ENCODE peak calls at places on chromosomes 5 and 9, in four cellular contexts. One of them, this sample, is unnamed.

GRCh38 chr5:36734422-36734821 is 128.0 kb downstream of the SLC1A3 start:
- DNase-seq in K562: no peak
- DNase-seq in HCT116: no peak
- DNase-seq in HepG2: peak; percentile 12
- DNase-seq in this sample: no peak

GRCh38 chr9:4762889-4763521 is 22.0 kb upstream of the AK3 start:
- DNase-seq in K562: peak; percentile 58
- DNase-seq in HCT116: no peak
- DNase-seq in HepG2: no peak
- DNase-seq in this sample: no peak

GRCh38 chr5:5795074-5795779 is 372.8 kb downstream of the ICE1 start:
- DNase-seq in K562: no peak
- DNase-seq in HCT116: no peak
- DNase-seq in HepG2: no peak
- DNase-seq in this sample: no peak

GRCh38 chr9:95004452-95005275 is 278.2 kb downstream of the AOPEP start:
- DNase-seq in K562: peak; percentile 80
- DNase-seq in HCT116: no peak
- DNase-seq in HepG2: peak; percentile 48
- DNase-seq in this sample: no peak

GRCh38 chr9:94869415-94869838 is 142.9 kb downstream of the AOPEP start:
- DNase-seq in K562: no peak
- DNase-seq in HCT116: no peak
- DNase-seq in HepG2: no peak
- DNase-seq in this sample: no peak

GRCh38 chr9:28444637-28445036 is 871.4 kb upstream of the C9orf72 start:
- DNase-seq in K562: no peak
- DNase-seq in HCT116: no peak
- DNase-seq in HepG2: no peak
- DNase-seq in this sample: no peak

GRCh38 chr5:145856285-145856818 is 16.5 kb downstream of the GRXCR2 start:
- DNase-seq in K562: no peak
- DNase-seq in HCT116: no peak
- DNase-seq in HepG2: peak; percentile 30
- DNase-seq in this sample: no peak

GRCh38 chr9:136093995-136094881 is 851 bp downstream of the NACC2 start:
- DNase-seq in K562: peak; percentile 87
- DNase-seq in HCT116: peak; percentile 32
- DNase-seq in HepG2: peak; percentile 72
- DNase-seq in this sample: no peak

GRCh38 chr5:25516136-25516535 is 871.4 kb upstream of the CDH10 start:
- DNase-seq in K562: no peak
- DNase-seq in HCT116: no peak
- DNase-seq in HepG2: no peak
- DNase-seq in this sample: no peak

GRCh38 chr5:56711191-56711590 is 104.2 kb upstream of the MAP3K1 start:
- DNase-seq in K562: no peak
- DNase-seq in HCT116: no peak
- DNase-seq in HepG2: no peak
- DNase-seq in this sample: no peak
- TF ChIP-seq TCF7L2 in K562: no peak
- TF ChIP-seq TCF7L2 in HCT116: no peak
- TF ChIP-seq TCF7L2 in HepG2: no peak
- TF ChIP-seq TCF7L2 in this sample: no peak

GRCh38 chr9:118570076-118570475 is 799.2 kb downstream of the BRINP1 start:
- DNase-seq in K562: no peak
- DNase-seq in HCT116: no peak
- DNase-seq in HepG2: no peak
- DNase-seq in this sample: no peak
- TF ChIP-seq TCF7L2 in K562: no peak
- TF ChIP-seq TCF7L2 in HCT116: no peak
- TF ChIP-seq TCF7L2 in HepG2: no peak
- TF ChIP-seq TCF7L2 in this sample: no peak

GRCh38 chr5:178525906-178526732 is 64.1 kb downstream of the COL23A1 start:
- DNase-seq in K562: no peak
- DNase-seq in HCT116: no peak
- DNase-seq in HepG2: no peak
- DNase-seq in this sample: no peak
- TF ChIP-seq TCF7L2 in K562: no peak
- TF ChIP-seq TCF7L2 in HCT116: no peak
- TF ChIP-seq TCF7L2 in HepG2: no peak
- TF ChIP-seq TCF7L2 in this sample: no peak

GRCh38 chr5:139675825-139676224 is 27.7 kb downstream of the CXXC5 start:
- DNase-seq in K562: no peak
- DNase-seq in HCT116: no peak
- DNase-seq in HepG2: no peak
- DNase-seq in this sample: no peak

GRCh38 chr5:139677404-139678282 is 29.5 kb downstream of the CXXC5 start:
- DNase-seq in K562: no peak
- DNase-seq in HCT116: no peak
- DNase-seq in HepG2: no peak
- DNase-seq in this sample: no peak

GRCh38 chr5:139676951-139677367 is 28.8 kb downstream of the CXXC5 start:
- DNase-seq in K562: no peak
- DNase-seq in HCT116: no peak
- DNase-seq in HepG2: no peak
- DNase-seq in this sample: no peak

GRCh38 chr5:139675213-139675612 is 27.1 kb downstream of the CXXC5 start:
- DNase-seq in K562: no peak
- DNase-seq in HCT116: no peak
- DNase-seq in HepG2: no peak
- DNase-seq in this sample: no peak

DNA sequence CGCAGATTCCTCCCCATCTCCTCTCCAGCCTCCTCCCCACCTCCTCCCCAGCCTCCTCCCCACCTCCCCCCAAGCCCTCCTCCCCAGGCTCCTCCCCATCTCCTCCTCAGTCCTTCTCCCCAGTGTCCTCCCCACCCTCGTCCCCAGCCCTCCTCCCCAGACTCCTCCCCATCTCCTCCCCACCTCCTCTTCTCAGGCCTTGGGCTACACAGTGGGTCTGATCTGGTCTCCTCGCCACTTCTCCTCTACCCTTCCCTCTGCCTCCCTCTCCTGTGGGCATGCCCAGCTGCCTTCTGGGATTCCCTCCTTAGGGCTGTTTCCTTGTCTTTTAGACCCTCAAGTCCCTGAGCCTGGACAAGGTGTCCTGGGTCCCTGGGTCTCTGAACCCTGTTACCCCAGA is 28.3 kb downstream of the CXXC5 start:
- DNase-seq in K562: peak; percentile 45
- DNase-seq in HCT116: no peak
- DNase-seq in HepG2: no peak
- DNase-seq in this sample: no peak
- TF ChIP-seq TCF7L2 in K562: no peak
- TF ChIP-seq TCF7L2 in HCT116: no peak
- TF ChIP-seq TCF7L2 in HepG2: no peak
- TF ChIP-seq TCF7L2 in this sample: no peak

DNA sequence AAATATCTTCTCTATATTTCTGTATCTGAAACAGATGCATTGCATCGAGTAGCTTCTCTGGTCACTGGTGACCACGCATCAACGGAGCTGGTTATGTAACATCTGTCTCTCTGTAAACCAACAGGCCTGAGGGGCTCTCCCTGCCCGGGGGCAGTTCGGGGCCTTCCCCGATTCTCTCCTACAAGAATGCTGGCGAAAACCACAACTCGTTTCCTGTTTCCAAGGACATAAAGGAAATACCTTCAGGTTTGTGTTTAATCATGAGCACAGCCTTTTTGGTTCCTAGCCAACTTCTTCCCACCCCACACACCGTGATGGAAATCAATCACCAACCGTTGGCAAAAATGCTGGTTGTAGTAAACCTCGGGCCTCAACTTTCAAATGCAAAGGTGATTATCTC is 25.1 kb downstream of the GDNF start:
- DNase-seq in K562: no peak
- DNase-seq in HCT116: no peak
- DNase-seq in HepG2: no peak
- DNase-seq in this sample: no peak
- TF ChIP-seq TCF7L2 in K562: no peak
- TF ChIP-seq TCF7L2 in HCT116: no peak
- TF ChIP-seq TCF7L2 in HepG2: no peak
- TF ChIP-seq TCF7L2 in this sample: no peak

GRCh38 chr5:54207566-54207965 is 102.8 kb downstream of the ARL15 start:
- DNase-seq in K562: no peak
- DNase-seq in HCT116: no peak
- DNase-seq in HepG2: no peak
- DNase-seq in this sample: no peak
- TF ChIP-seq TCF7L2 in K562: no peak
- TF ChIP-seq TCF7L2 in HCT116: no peak
- TF ChIP-seq TCF7L2 in HepG2: no peak
- TF ChIP-seq TCF7L2 in this sample: no peak

DNA sequence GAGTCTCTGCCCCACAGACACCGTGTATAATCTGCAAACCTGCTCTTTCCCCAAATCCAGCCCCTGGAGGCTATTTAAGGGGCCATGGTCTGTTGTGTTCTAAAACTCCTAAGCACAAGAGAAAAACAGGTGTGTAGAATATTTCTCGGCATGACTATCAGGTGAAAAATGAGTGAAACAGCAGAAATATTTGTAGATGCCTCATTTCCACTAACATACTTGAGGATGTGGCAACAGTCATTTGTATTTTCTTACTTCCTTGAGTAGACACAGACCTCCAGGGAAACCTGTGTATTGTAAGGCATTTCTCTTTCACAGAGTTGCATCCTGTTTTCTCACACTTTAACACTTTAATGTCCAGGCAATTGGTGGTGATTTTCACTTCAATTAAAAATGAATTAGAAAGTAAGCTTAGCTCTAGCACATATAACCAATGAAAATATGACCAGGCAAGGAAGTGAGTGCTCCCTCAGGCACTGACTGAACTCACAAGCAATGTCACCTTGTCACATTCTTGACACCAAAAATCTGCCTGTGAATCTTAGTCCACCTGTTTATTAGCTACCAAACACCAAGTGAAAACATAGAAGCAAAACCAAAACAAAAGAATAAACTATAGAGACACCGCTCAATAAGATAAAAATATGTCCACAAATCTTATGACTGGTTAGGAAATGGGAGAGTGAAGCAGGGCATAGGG is 64.4 kb downstream of the DIRAS2 start:
- DNase-seq in K562: no peak
- DNase-seq in HCT116: no peak
- DNase-seq in HepG2: no peak
- DNase-seq in this sample: no peak
- TF ChIP-seq TCF7L2 in K562: no peak
- TF ChIP-seq TCF7L2 in HCT116: no peak
- TF ChIP-seq TCF7L2 in HepG2: no peak
- TF ChIP-seq TCF7L2 in this sample: no peak

GRCh38 chr5:3377831-3378230 is 217.8 kb upstream of the IRX1 start:
- DNase-seq in K562: no peak
- DNase-seq in HCT116: no peak
- DNase-seq in HepG2: no peak
- DNase-seq in this sample: no peak

GRCh38 chr5:3380689-3381088 is 214.9 kb upstream of the IRX1 start:
- DNase-seq in K562: no peak
- DNase-seq in HCT116: no peak
- DNase-seq in HepG2: no peak
- DNase-seq in this sample: no peak

GRCh38 chr5:3376611-3377010 is 219.0 kb upstream of the IRX1 start:
- DNase-seq in K562: no peak
- DNase-seq in HCT116: no peak
- DNase-seq in HepG2: no peak
- DNase-seq in this sample: no peak

GRCh38 chr5:3375586-3376311 is 219.9 kb upstream of the IRX1 start:
- DNase-seq in K562: no peak
- DNase-seq in HCT116: no peak
- DNase-seq in HepG2: no peak
- DNase-seq in this sample: no peak

DNA sequence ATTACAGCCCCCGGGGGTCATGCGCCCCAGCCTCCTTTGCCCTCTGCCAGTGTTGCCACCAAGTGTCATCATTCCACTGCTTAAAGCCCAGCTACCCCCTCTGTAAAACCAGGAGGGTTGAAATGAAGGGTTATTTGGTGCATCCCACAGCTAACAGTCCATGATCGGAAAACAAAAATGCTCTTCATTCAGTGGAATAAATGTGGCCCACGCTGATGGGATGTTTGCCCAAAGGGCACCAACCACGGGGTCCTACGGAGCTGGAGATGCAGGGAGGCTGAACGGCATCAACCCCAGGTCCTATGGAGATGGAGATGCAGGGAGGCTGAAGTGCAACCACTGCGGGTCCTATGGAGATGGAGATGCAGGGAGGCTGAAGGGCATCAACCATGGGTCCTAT is 218.5 kb upstream of the IRX1 start:
- DNase-seq in K562: no peak
- DNase-seq in HCT116: no peak
- DNase-seq in HepG2: no peak
- DNase-seq in this sample: no peak
- TF ChIP-seq TCF7L2 in K562: no peak
- TF ChIP-seq TCF7L2 in HCT116: no peak
- TF ChIP-seq TCF7L2 in HepG2: no peak
- TF ChIP-seq TCF7L2 in this sample: no peak

DNA sequence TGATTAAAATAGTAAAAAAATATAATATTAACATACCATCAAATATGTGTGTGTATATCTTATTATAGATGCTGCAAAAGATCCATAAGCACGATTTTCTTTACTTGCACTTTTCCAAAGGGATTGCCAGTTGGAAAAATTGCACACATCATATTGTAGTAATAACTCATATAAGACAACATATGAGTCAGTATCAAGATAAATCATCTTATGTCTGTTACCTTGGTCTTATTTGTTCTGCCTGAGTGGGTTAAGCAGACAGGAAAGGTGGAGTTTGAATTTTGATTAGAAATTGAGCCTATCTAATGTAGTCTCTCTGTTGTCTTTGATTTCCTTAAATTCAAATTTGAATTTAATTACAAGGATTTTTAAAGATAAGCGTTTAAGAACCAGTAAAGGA is 24.6 kb downstream of the LYSMD3 start:
- DNase-seq in K562: no peak
- DNase-seq in HCT116: no peak
- DNase-seq in HepG2: no peak
- DNase-seq in this sample: no peak
- TF ChIP-seq TCF7L2 in K562: no peak
- TF ChIP-seq TCF7L2 in HCT116: no peak
- TF ChIP-seq TCF7L2 in HepG2: no peak
- TF ChIP-seq TCF7L2 in this sample: no peak

GRCh38 chr9:126489604-126490593 is 123.8 kb upstream of the LMX1B start:
- DNase-seq in K562: no peak
- DNase-seq in HCT116: no peak
- DNase-seq in HepG2: no peak
- DNase-seq in this sample: no peak

GRCh38 chr9:126494264-126494663 is 119.5 kb upstream of the LMX1B start:
- DNase-seq in K562: no peak
- DNase-seq in HCT116: no peak
- DNase-seq in HepG2: no peak
- DNase-seq in this sample: no peak

GRCh38 chr9:126488310-126488709 is 125.4 kb upstream of the LMX1B start:
- DNase-seq in K562: no peak
- DNase-seq in HCT116: no peak
- DNase-seq in HepG2: no peak
- DNase-seq in this sample: no peak

GRCh38 chr9:126488881-126489404 is 124.8 kb upstream of the LMX1B start:
- DNase-seq in K562: no peak
- DNase-seq in HCT116: no peak
- DNase-seq in HepG2: no peak
- DNase-seq in this sample: no peak

GRCh38 chr9:126491256-126491879 is 122.4 kb upstream of the LMX1B start:
- DNase-seq in K562: peak; percentile 67
- DNase-seq in HCT116: no peak
- DNase-seq in HepG2: peak; percentile 46
- DNase-seq in this sample: peak; percentile 35
- TF ChIP-seq TCF7L2 in K562: no peak
- TF ChIP-seq TCF7L2 in HCT116: no peak
- TF ChIP-seq TCF7L2 in HepG2: no peak
- TF ChIP-seq TCF7L2 in this sample: no peak

This sample was measured in Panc1.